ENCODE peak calls at places on chromosomes 16 and 17, in four cellular contexts. M is natural killer cell treated with Interleukin-12 subunit alpha and Interleukin-12 subunit beta and Interleukin-15 and Interleukin-18, amount 100 ng/mL, for 72 hours; S is anterior cingulate cortex; J is activated gamma-delta T cell treated with anti-CD3 and anti-CD28 coated beads, Interleukin-2, amount 50 U/mL, for 16 hours. X is an unnamed sample.

GRCh38 chr17:45770632-45771472 is 13.3 kb upstream of the CRHR1 start:
- DNase-seq in J (no peak), S (no peak), M (no peak), X (no peak)

GRCh38 chr16:86286991-86287640 is 223.2 kb upstream of the FOXF1 start:
- DNase-seq in S (no peak), J (no peak), M (no peak), X (no peak)

GRCh38 chr17:43309505-43310329 is 75.9 kb upstream of the RNU2-1 start:
- DNase-seq in S (no peak), M (no peak), J (no peak), X (peak)

GRCh38 chr17:77466140-77466539 is 325.4 kb downstream of the SEC14L1 start:
- DNase-seq in J (no peak), S (no peak), M (no peak), X (no peak)

GRCh38 chr16:16143038-16143763 is 80.1 kb downstream of the ABCC6 start:
- DNase-seq in S (no peak), J (no peak), M (no peak), X (no peak)

GRCh38 chr16:15583526-15583925 is 59.4 kb downstream of the MARF1 start:
- DNase-seq in M (no peak), S (no peak), J (no peak), X (no peak)

GRCh38 chr16:7597677-7598076 is 265.0 kb downstream of the RBFOX1 start:
- DNase-seq in M (no peak), S (no peak), J (no peak), X (no peak)

GRCh38 chr17:13787636-13788035 is 185.9 kb upstream of the HS3ST3A1 start:
- DNase-seq in M (no peak), J (no peak), S (no peak), X (no peak)